ENCODE peak calls at places on chromosome 19, in six cellular contexts. G is thoracic aorta, J is progenitor cell of endocrine pancreas, E is fibroblast of pulmonary artery, S is right cardiac atrium, C is spleen. V is an unnamed sample.

GRCh38 chr19:34241513-34242337 is 12.6 kb upstream of the GARRE1 start:
- DNase-seq in J (peak; percentile 40), E (no peak), G (no peak), S (no peak), C (no peak), V (no peak)

GRCh38 chr19:19207637-19208582 is 3.8 kb upstream of the NCAN start:
- DNase-seq in J (no peak), E (no peak), G (no peak), C (no peak), S (peak; percentile 31), V (no peak)

GRCh38 chr19:11138659-11139526 is 16.7 kb downstream of the SPC24 start:
- DNase-seq in J (no peak), E (peak; percentile 79), S (peak; percentile 95), G (peak; percentile 54), C (peak; percentile 77), V (peak; percentile 89)

GRCh38 chr19:5891938-5892771 is 11.4 kb downstream of the NDUFA11 start:
- DNase-seq in J (peak; percentile 47), G (no peak), C (no peak), E (peak; percentile 46), S (peak; percentile 83), V (peak; percentile 65)

GRCh38 chr19:47658431-47659383 is 49.8 kb downstream of the BICRA start:
- DNase-seq in E (peak; percentile 87), S (peak; percentile 30), J (no peak), G (no peak), C (no peak), V (peak; percentile 22)

GRCh38 chr19:42423462-42424344 is 3.5 kb downstream of the LIPE start:
- DNase-seq in J (peak; percentile 46), E (peak; percentile 93), G (peak; percentile 59), S (peak; percentile 95), C (peak; percentile 96), V (peak; percentile 93)

GRCh38 chr19:49149652-49150105 is 5.5 kb downstream of the HRC start:
- DNase-seq in C (no peak), S (peak; percentile 88), G (no peak), J (peak; percentile 65), E (peak; percentile 91), V (peak; percentile 78)

GRCh38 chr19:1811472-1811894 is 593 bp downstream of the ATP8B3 start:
- DNase-seq in G (peak; percentile 58), C (peak; percentile 86), E (peak; percentile 36), J (no peak), S (peak; percentile 86), V (peak; percentile 72)

GRCh38 chr19:5122671-5123409 is 153.9 kb downstream of the KDM4B start:
- DNase-seq in E (no peak), J (no peak), C (no peak), G (no peak), S (no peak), V (no peak)

GRCh38 chr19:48964205-48965032 is 690 bp upstream of the FTL start:
- DNase-seq in G (no peak), E (peak; percentile 67), C (no peak), J (no peak), S (no peak), V (no peak)

GRCh38 chr19:48470281-48470680 is 1.1 kb downstream of the CYTH2 start:
- DNase-seq in S (peak; percentile 62), G (no peak), J (no peak), E (no peak), C (peak; percentile 85), V (no peak)

GRCh38 chr19:22628401-22628800 is 5.7 kb upstream of the ZNF492 start:
- DNase-seq in S (no peak), G (no peak), E (no peak), C (peak; percentile 41), J (no peak), V (no peak)

GRCh38 chr19:5156231-5156986 is 184.2 kb downstream of the PTPRS start:
- DNase-seq in C (peak; percentile 56), S (peak; percentile 66), J (no peak), E (no peak), G (no peak), V (peak; percentile 32)

GRCh38 chr19:38655148-38655824 is 7.8 kb downstream of the ACTN4 start:
- DNase-seq in J (no peak), C (no peak), E (no peak), G (no peak), S (peak; percentile 19), V (no peak)

GRCh38 chr19:38044267-38045111 is 137.5 kb downstream of the SIPA1L3 start:
- DNase-seq in J (no peak), C (no peak), E (peak; percentile 42), G (no peak), S (no peak), V (peak; percentile 17)

GRCh38 chr19:6260912-6261636 is 18.7 kb downstream of the MLLT1 start:
- DNase-seq in C (no peak), J (no peak), G (no peak), E (peak; percentile 30), S (peak; percentile 67), V (no peak)

GRCh38 chr19:29576043-29576442 is 30.0 kb upstream of the POP4 start:
- DNase-seq in C (no peak), G (no peak), J (no peak), S (no peak), E (no peak), V (no peak)

GRCh38 chr19:28523619-28524018 is 689.3 kb downstream of the UQCRFS1 start:
- DNase-seq in J (no peak), C (no peak), G (no peak), S (no peak), E (no peak), V (no peak)

GRCh38 chr19:5972355-5972731 is 5.6 kb downstream of the RANBP3 start:
- DNase-seq in G (no peak), E (no peak), S (no peak), C (no peak), J (no peak), V (no peak)

GRCh38 chr19:16417660-16418596 is 53.8 kb downstream of the EPS15L1 start:
- DNase-seq in G (no peak), C (peak; percentile 94), S (peak; percentile 88), E (peak; percentile 62), J (peak; percentile 62), V (peak; percentile 85)

GRCh38 chr19:17121736-17122293 is 46.2 kb downstream of the MYO9B start:
- DNase-seq in C (no peak), J (no peak), E (peak; percentile 66), S (no peak), G (peak; percentile 28), V (no peak)

GRCh38 chr19:11198769-11199469 is 1.6 kb upstream of the KANK2 start:
- DNase-seq in G (no peak), E (no peak), C (no peak), J (no peak), S (no peak), V (no peak)

GRCh38 chr19:15368798-15369593 is 10.6 kb downstream of the AKAP8 start:
- DNase-seq in J (no peak), C (peak; percentile 69), G (no peak), S (no peak), E (no peak), V (peak; percentile 40)

V was measured in Right ventricle myocardium superior.